ENCODE peak calls at places on chromosomes 4 and X, in six cellular contexts. Q, O, U, M, X and S are unnamed samples.

GRCh38 chrX:30283456-30284200 is 25.6 kb downstream of the NR0B1 start:
- DNase-seq in Q (peak; percentile 81), O (peak; percentile 91), U (no peak), M (peak; percentile 93), X (no peak), S (no peak)

GRCh38 chrX:26309262-26309661 is 93.3 kb downstream of the MAGEB5 start:
- DNase-seq in Q (no peak), O (no peak), U (no peak), M (no peak), X (no peak), S (no peak)

GRCh38 chrX:133610056-133610455 is 194.8 kb upstream of the GPC4 start:
- DNase-seq in Q (no peak), O (peak; percentile 41), U (no peak), M (no peak), X (no peak), S (no peak)

GRCh38 chr4:83890231-83890630 is 354.3 kb downstream of the GPAT3 start:
- DNase-seq in Q (no peak), O (no peak), U (no peak), M (peak; percentile 10), X (no peak), S (no peak)

GRCh38 chrX:47184486-47184885 is 9.1 kb upstream of the UBA1 start:
- DNase-seq in Q (no peak), O (no peak), U (no peak), M (no peak), X (no peak), S (no peak)

GRCh38 chr4:22170353-22170752 is 221.8 kb upstream of the KCNIP4 start:
- DNase-seq in Q (no peak), O (peak; percentile 69), U (no peak), M (no peak), X (no peak), S (no peak)

GRCh38 chr4:26223160-26223559 is 97.7 kb upstream of the RBPJ start:
- DNase-seq in Q (no peak), O (no peak), U (no peak), M (no peak), X (no peak), S (no peak)

GRCh38 chrX:27555514-27555913 is 34.6 kb upstream of the DCAF8L2 start:
- DNase-seq in Q (peak; percentile 21), O (peak; percentile 41), U (no peak), M (peak; percentile 21), X (no peak), S (no peak)

GRCh38 chr4:2256781-2257191 is 5.1 kb downstream of the MXD4 start:
- DNase-seq in Q (no peak), O (no peak), U (no peak), M (no peak), X (no peak), S (no peak)